ENCODE peak calls at places on chromosome 5, in eight cellular contexts. One of them, this sample, is unnamed.

GRCh38 chr5:130324953-130325671 is 420.8 kb downstream of the CHSY3 start:
- DNase-seq in PC-3: no peak
- DNase-seq in A549: no peak
- DNase-seq in GM13976: no peak
- DNase-seq in breast epithelium: no peak
- DNase-seq in fibroblast of pulmonary artery: no peak
- DNase-seq in cardiac muscle cell: no peak
- DNase-seq in lower lobe of right lung: no peak
- DNase-seq in this sample: no peak

GRCh38 chr5:172867761-172868435 is 33.8 kb downstream of the ERGIC1 start:
- DNase-seq in breast epithelium: no peak
- DNase-seq in lower lobe of right lung: no peak
- DNase-seq in cardiac muscle cell: no peak
- DNase-seq in GM13976: no peak
- DNase-seq in A549: no peak
- DNase-seq in fibroblast of pulmonary artery: no peak
- DNase-seq in PC-3: no peak
- DNase-seq in this sample: no peak

GRCh38 chr5:138989720-138990119 is 114.6 kb upstream of the LRRTM2 start:
- DNase-seq in GM13976: no peak
- DNase-seq in cardiac muscle cell: peak; percentile 62
- DNase-seq in fibroblast of pulmonary artery: peak; percentile 54
- DNase-seq in lower lobe of right lung: no peak
- DNase-seq in A549: no peak
- DNase-seq in breast epithelium: no peak
- DNase-seq in PC-3: peak; percentile 1
- DNase-seq in this sample: no peak

GRCh38 chr5:102911973-102912372 is 156.9 kb downstream of the PAM start:
- DNase-seq in A549: no peak
- DNase-seq in fibroblast of pulmonary artery: peak; percentile 78
- DNase-seq in PC-3: peak; percentile 92
- DNase-seq in GM13976: no peak
- DNase-seq in cardiac muscle cell: peak; percentile 71
- DNase-seq in breast epithelium: no peak
- DNase-seq in lower lobe of right lung: no peak
- DNase-seq in this sample: no peak

GRCh38 chr5:167754501-167754941 is 536.9 kb upstream of the WWC1 start:
- DNase-seq in lower lobe of right lung: no peak
- DNase-seq in GM13976: no peak
- DNase-seq in PC-3: peak; percentile 12
- DNase-seq in cardiac muscle cell: peak; percentile 6
- DNase-seq in breast epithelium: no peak
- DNase-seq in A549: no peak
- DNase-seq in fibroblast of pulmonary artery: no peak
- DNase-seq in this sample: no peak

GRCh38 chr5:116395708-116396203 is 178.9 kb downstream of the SEMA6A start:
- DNase-seq in fibroblast of pulmonary artery: peak; percentile 3
- DNase-seq in GM13976: no peak
- DNase-seq in cardiac muscle cell: no peak
- DNase-seq in lower lobe of right lung: no peak
- DNase-seq in breast epithelium: no peak
- DNase-seq in PC-3: no peak
- DNase-seq in A549: no peak
- DNase-seq in this sample: no peak

GRCh38 chr5:160751297-160751696 is 100.7 kb downstream of the ATP10B start:
- DNase-seq in A549: no peak
- DNase-seq in cardiac muscle cell: no peak
- DNase-seq in PC-3: no peak
- DNase-seq in fibroblast of pulmonary artery: no peak
- DNase-seq in lower lobe of right lung: no peak
- DNase-seq in breast epithelium: no peak
- DNase-seq in GM13976: no peak
- DNase-seq in this sample: no peak

GRCh38 chr5:34655354-34655991 is 655 bp upstream of the RAI14 start:
- DNase-seq in cardiac muscle cell: peak; percentile 80
- DNase-seq in A549: peak; percentile 61
- DNase-seq in GM13976: peak; percentile 51
- DNase-seq in lower lobe of right lung: no peak
- DNase-seq in breast epithelium: peak; percentile 56
- DNase-seq in fibroblast of pulmonary artery: peak; percentile 79
- DNase-seq in PC-3: peak; percentile 48
- DNase-seq in this sample: no peak

GRCh38 chr5:109852371-109853160 is 162.8 kb downstream of the MAN2A1 start:
- DNase-seq in GM13976: no peak
- DNase-seq in lower lobe of right lung: no peak
- DNase-seq in breast epithelium: no peak
- DNase-seq in fibroblast of pulmonary artery: no peak
- DNase-seq in A549: no peak
- DNase-seq in cardiac muscle cell: peak; percentile 11
- DNase-seq in PC-3: no peak
- DNase-seq in this sample: no peak

GRCh38 chr5:157610990-157611389 is 35.4 kb upstream of the ADAM19 start:
- DNase-seq in cardiac muscle cell: no peak
- DNase-seq in GM13976: no peak
- DNase-seq in PC-3: no peak
- DNase-seq in breast epithelium: no peak
- DNase-seq in lower lobe of right lung: no peak
- DNase-seq in A549: no peak
- DNase-seq in fibroblast of pulmonary artery: no peak
- DNase-seq in this sample: no peak

GRCh38 chr5:169584998-169585451 is 1.5 kb downstream of the SPDL1 start:
- DNase-seq in GM13976: no peak
- DNase-seq in lower lobe of right lung: no peak
- DNase-seq in breast epithelium: no peak
- DNase-seq in cardiac muscle cell: no peak
- DNase-seq in A549: no peak
- DNase-seq in fibroblast of pulmonary artery: no peak
- DNase-seq in PC-3: no peak
- DNase-seq in this sample: no peak

GRCh38 chr5:10331341-10331796 is 22.1 kb upstream of the MARCHF6 start:
- DNase-seq in lower lobe of right lung: peak; percentile 66
- DNase-seq in fibroblast of pulmonary artery: peak; percentile 82
- DNase-seq in GM13976: no peak
- DNase-seq in A549: no peak
- DNase-seq in breast epithelium: peak; percentile 69
- DNase-seq in cardiac muscle cell: peak; percentile 94
- DNase-seq in PC-3: peak; percentile 63
- DNase-seq in this sample: no peak

GRCh38 chr5:55903121-55903701 is 52.1 kb downstream of the IL31RA start:
- DNase-seq in cardiac muscle cell: peak; percentile 52
- DNase-seq in GM13976: peak; percentile 82
- DNase-seq in lower lobe of right lung: no peak
- DNase-seq in breast epithelium: no peak
- DNase-seq in PC-3: no peak
- DNase-seq in fibroblast of pulmonary artery: peak; percentile 24
- DNase-seq in A549: no peak
- DNase-seq in this sample: no peak

DNA sequence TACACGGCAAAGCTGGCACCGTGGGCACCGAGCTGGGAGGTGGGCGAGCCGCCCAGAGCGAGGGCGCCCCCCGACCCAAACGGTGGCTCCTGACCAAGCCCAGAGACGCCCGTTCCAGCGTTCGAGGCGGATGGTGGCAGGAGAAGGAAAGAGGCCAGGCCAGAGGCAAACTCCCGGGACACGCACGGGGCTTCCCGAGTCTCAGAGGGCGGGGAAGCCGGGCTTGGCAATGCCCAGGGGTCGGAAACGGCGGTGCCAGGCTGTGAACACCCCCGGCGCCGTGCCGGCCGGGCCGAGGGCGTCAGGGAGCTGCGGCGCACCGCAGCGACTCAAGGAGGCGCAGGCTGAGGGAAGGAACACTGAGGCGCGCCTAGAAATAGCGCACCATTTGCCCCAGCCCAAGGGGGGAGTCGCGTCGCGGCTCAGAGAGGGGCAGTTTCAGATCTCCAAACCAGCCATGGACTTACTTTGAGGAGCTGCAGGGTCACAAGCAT is 397 bp downstream of the SPRY4 start:
- DNase-seq in lower lobe of right lung: peak; percentile 61
- DNase-seq in cardiac muscle cell: no peak
- DNase-seq in breast epithelium: no peak
- DNase-seq in A549: peak; percentile 60
- DNase-seq in PC-3: no peak
- DNase-seq in GM13976: no peak
- DNase-seq in fibroblast of pulmonary artery: no peak
- DNase-seq in this sample: no peak
- TF ChIP-seq CTCF in lower lobe of right lung: peak; percentile 34
- TF ChIP-seq CTCF in cardiac muscle cell: peak; percentile 38
- TF ChIP-seq CTCF in breast epithelium: no peak
- TF ChIP-seq CTCF in A549: no peak
- TF ChIP-seq CTCF in PC-3: peak; percentile 26
- TF ChIP-seq CTCF in GM13976: peak; percentile 9
- TF ChIP-seq CTCF in fibroblast of pulmonary artery: peak; percentile 19
- TF ChIP-seq CTCF in this sample: no peak

GRCh38 chr5:178123094-178123986 is 7.5 kb upstream of the RMND5B start:
- DNase-seq in GM13976: no peak
- DNase-seq in A549: no peak
- DNase-seq in fibroblast of pulmonary artery: no peak
- DNase-seq in cardiac muscle cell: no peak
- DNase-seq in breast epithelium: peak; percentile 76
- DNase-seq in lower lobe of right lung: peak; percentile 25
- DNase-seq in PC-3: no peak
- DNase-seq in this sample: no peak

GRCh38 chr5:178119915-178120660 is 6.8 kb downstream of the N4BP3 start:
- DNase-seq in breast epithelium: no peak
- DNase-seq in fibroblast of pulmonary artery: no peak
- DNase-seq in GM13976: peak; percentile 33
- DNase-seq in lower lobe of right lung: peak; percentile 43
- DNase-seq in cardiac muscle cell: no peak
- DNase-seq in A549: no peak
- DNase-seq in PC-3: no peak
- DNase-seq in this sample: no peak

GRCh38 chr5:178122346-178122745 is 8.5 kb upstream of the RMND5B start:
- DNase-seq in GM13976: no peak
- DNase-seq in PC-3: no peak
- DNase-seq in cardiac muscle cell: no peak
- DNase-seq in A549: no peak
- DNase-seq in fibroblast of pulmonary artery: no peak
- DNase-seq in lower lobe of right lung: no peak
- DNase-seq in breast epithelium: no peak
- DNase-seq in this sample: no peak

GRCh38 chr5:178120661-178121357 is 7.5 kb downstream of the N4BP3 start:
- DNase-seq in PC-3: peak; percentile 96
- DNase-seq in GM13976: peak; percentile 91
- DNase-seq in lower lobe of right lung: peak; percentile 85
- DNase-seq in A549: peak; percentile 86
- DNase-seq in cardiac muscle cell: peak; percentile 89
- DNase-seq in breast epithelium: peak; percentile 90
- DNase-seq in fibroblast of pulmonary artery: peak; percentile 74
- DNase-seq in this sample: peak; percentile 91

GRCh38 chr5:178121450-178122276 is 8.3 kb downstream of the N4BP3 start:
- DNase-seq in lower lobe of right lung: peak; percentile 39
- DNase-seq in GM13976: peak; percentile 15
- DNase-seq in PC-3: no peak
- DNase-seq in fibroblast of pulmonary artery: peak; percentile 17
- DNase-seq in A549: no peak
- DNase-seq in breast epithelium: no peak
- DNase-seq in cardiac muscle cell: peak; percentile 46
- DNase-seq in this sample: no peak
- TF ChIP-seq CTCF in lower lobe of right lung: no peak
- TF ChIP-seq CTCF in GM13976: no peak
- TF ChIP-seq CTCF in PC-3: no peak
- TF ChIP-seq CTCF in fibroblast of pulmonary artery: no peak
- TF ChIP-seq CTCF in A549: no peak
- TF ChIP-seq CTCF in breast epithelium: no peak
- TF ChIP-seq CTCF in cardiac muscle cell: no peak
- TF ChIP-seq CTCF in this sample: no peak

DNA sequence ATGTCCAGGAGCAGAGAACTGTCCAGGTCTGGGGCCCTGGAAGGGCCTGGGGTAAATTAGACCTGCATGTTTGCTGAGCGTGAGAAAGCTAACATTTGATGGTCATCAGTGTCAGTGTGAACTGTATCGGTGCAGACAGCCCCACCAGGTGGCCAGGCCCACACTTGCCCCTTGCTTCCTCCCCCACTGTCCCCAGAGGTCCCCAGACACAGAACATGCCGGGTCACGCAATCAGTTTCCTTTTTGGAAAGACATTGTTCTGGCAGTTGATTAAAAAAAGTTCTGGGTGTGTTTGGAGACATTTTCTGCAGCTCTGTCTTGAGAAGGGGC is 1.5 kb downstream of the NKD2 start:
- DNase-seq in fibroblast of pulmonary artery: no peak
- DNase-seq in PC-3: peak; percentile 13
- DNase-seq in GM13976: peak; percentile 68
- DNase-seq in breast epithelium: no peak
- DNase-seq in cardiac muscle cell: no peak
- DNase-seq in A549: peak; percentile 43
- DNase-seq in lower lobe of right lung: peak; percentile 15
- DNase-seq in this sample: no peak
- TF ChIP-seq CTCF in fibroblast of pulmonary artery: peak; percentile 13
- TF ChIP-seq CTCF in PC-3: peak; percentile 39
- TF ChIP-seq CTCF in GM13976: no peak
- TF ChIP-seq CTCF in breast epithelium: no peak
- TF ChIP-seq CTCF in cardiac muscle cell: peak; percentile 31
- TF ChIP-seq CTCF in A549: no peak
- TF ChIP-seq CTCF in lower lobe of right lung: no peak
- TF ChIP-seq CTCF in this sample: no peak

GRCh38 chr5:146904890-146905289 is 26.3 kb upstream of the PPP2R2B start:
- DNase-seq in fibroblast of pulmonary artery: no peak
- DNase-seq in lower lobe of right lung: no peak
- DNase-seq in PC-3: no peak
- DNase-seq in GM13976: no peak
- DNase-seq in A549: no peak
- DNase-seq in cardiac muscle cell: no peak
- DNase-seq in breast epithelium: no peak
- DNase-seq in this sample: no peak

GRCh38 chr5:146909496-146910068 is 31.0 kb upstream of the PPP2R2B start:
- DNase-seq in A549: no peak
- DNase-seq in GM13976: no peak
- DNase-seq in breast epithelium: no peak
- DNase-seq in cardiac muscle cell: no peak
- DNase-seq in lower lobe of right lung: no peak
- DNase-seq in PC-3: no peak
- DNase-seq in fibroblast of pulmonary artery: no peak
- DNase-seq in this sample: no peak

GRCh38 chr5:146910239-146910638 is 31.7 kb upstream of the PPP2R2B start:
- DNase-seq in GM13976: no peak
- DNase-seq in lower lobe of right lung: no peak
- DNase-seq in PC-3: no peak
- DNase-seq in A549: no peak
- DNase-seq in breast epithelium: no peak
- DNase-seq in cardiac muscle cell: no peak
- DNase-seq in fibroblast of pulmonary artery: no peak
- DNase-seq in this sample: no peak

GRCh38 chr5:146903789-146904188 is 25.2 kb upstream of the PPP2R2B start:
- DNase-seq in PC-3: peak; percentile 11
- DNase-seq in cardiac muscle cell: no peak
- DNase-seq in breast epithelium: no peak
- DNase-seq in A549: no peak
- DNase-seq in lower lobe of right lung: no peak
- DNase-seq in GM13976: no peak
- DNase-seq in fibroblast of pulmonary artery: no peak
- DNase-seq in this sample: no peak

DNA sequence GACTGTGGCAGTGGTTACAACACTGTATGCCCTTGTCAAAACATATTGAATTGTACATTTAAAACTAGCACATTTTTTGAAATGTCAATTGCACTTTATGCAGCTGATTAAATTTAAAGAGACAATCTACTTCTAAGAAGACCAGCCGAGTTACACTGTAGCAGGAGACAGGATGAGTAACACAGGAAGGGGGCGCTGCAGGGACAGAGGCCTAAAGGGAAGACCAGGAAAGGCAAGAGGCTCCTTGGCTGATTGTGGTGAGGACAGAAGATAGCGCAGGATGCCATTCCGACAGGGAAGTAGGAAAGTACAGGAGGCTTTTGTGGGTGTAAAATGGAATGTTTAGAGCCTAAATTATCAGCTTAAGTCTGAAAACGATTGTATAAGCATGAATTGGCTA is 28.2 kb upstream of the PPP2R2B start:
- DNase-seq in PC-3: no peak
- DNase-seq in cardiac muscle cell: peak; percentile 3
- DNase-seq in A549: no peak
- DNase-seq in GM13976: no peak
- DNase-seq in breast epithelium: no peak
- DNase-seq in fibroblast of pulmonary artery: peak; percentile 39
- DNase-seq in lower lobe of right lung: no peak
- DNase-seq in this sample: no peak
- TF ChIP-seq CTCF in PC-3: peak; percentile 36
- TF ChIP-seq CTCF in cardiac muscle cell: no peak
- TF ChIP-seq CTCF in A549: no peak
- TF ChIP-seq CTCF in GM13976: no peak
- TF ChIP-seq CTCF in breast epithelium: no peak
- TF ChIP-seq CTCF in fibroblast of pulmonary artery: peak; percentile 5
- TF ChIP-seq CTCF in lower lobe of right lung: no peak
- TF ChIP-seq CTCF in this sample: no peak